ENCODE peak calls at places on chromosomes 6 and 20, in ten cellular contexts. One of them, this sample, is unnamed.

GRCh38 chr6:100267721-100268123 is 197.0 kb downstream of the SIM1 start:
- DNase-seq in breast epithelium: no peak
- DNase-seq in esophagus squamous epithelium: no peak
- DNase-seq in IMR-90: peak; percentile 28
- DNase-seq in SK-N-SH: no peak
- DNase-seq in CD8-positive, alpha-beta T cell: no peak
- DNase-seq in HepG2: no peak
- DNase-seq in sigmoid colon: no peak
- DNase-seq in astrocyte: peak; percentile 92
- DNase-seq in MM.1S: no peak
- DNase-seq in this sample: no peak

GRCh38 chr6:127136786-127137185 is 18.3 kb downstream of the RSPO3 start:
- DNase-seq in astrocyte: no peak
- DNase-seq in MM.1S: no peak
- DNase-seq in IMR-90: no peak
- DNase-seq in esophagus squamous epithelium: no peak
- DNase-seq in HepG2: no peak
- DNase-seq in sigmoid colon: no peak
- DNase-seq in CD8-positive, alpha-beta T cell: no peak
- DNase-seq in SK-N-SH: no peak
- DNase-seq in breast epithelium: no peak
- DNase-seq in this sample: no peak

GRCh38 chr6:101114703-101115102 is 233.6 kb upstream of the ASCC3 start:
- DNase-seq in IMR-90: peak; percentile 20
- DNase-seq in breast epithelium: no peak
- DNase-seq in CD8-positive, alpha-beta T cell: no peak
- DNase-seq in astrocyte: peak; percentile 17
- DNase-seq in SK-N-SH: peak; percentile 48
- DNase-seq in HepG2: peak; percentile 10
- DNase-seq in sigmoid colon: no peak
- DNase-seq in MM.1S: peak; percentile 45
- DNase-seq in esophagus squamous epithelium: no peak
- DNase-seq in this sample: no peak

GRCh38 chr6:90266845-90267621 is 29.6 kb downstream of the BACH2 start:
- DNase-seq in SK-N-SH: no peak
- DNase-seq in astrocyte: no peak
- DNase-seq in esophagus squamous epithelium: no peak
- DNase-seq in IMR-90: no peak
- DNase-seq in HepG2: no peak
- DNase-seq in CD8-positive, alpha-beta T cell: peak; percentile 42
- DNase-seq in MM.1S: peak; percentile 44
- DNase-seq in breast epithelium: no peak
- DNase-seq in sigmoid colon: no peak
- DNase-seq in this sample: no peak

GRCh38 chr20:18537651-18538050 is 29.6 kb upstream of the SMIM26 start:
- DNase-seq in HepG2: no peak
- DNase-seq in CD8-positive, alpha-beta T cell: no peak
- DNase-seq in esophagus squamous epithelium: no peak
- DNase-seq in MM.1S: no peak
- DNase-seq in astrocyte: no peak
- DNase-seq in sigmoid colon: no peak
- DNase-seq in breast epithelium: no peak
- DNase-seq in IMR-90: peak; percentile 51
- DNase-seq in SK-N-SH: no peak
- DNase-seq in this sample: no peak

GRCh38 chr20:1888796-1889463 is 6.3 kb upstream of the SIRPA start:
- DNase-seq in CD8-positive, alpha-beta T cell: no peak
- DNase-seq in SK-N-SH: no peak
- DNase-seq in sigmoid colon: peak; percentile 71
- DNase-seq in astrocyte: no peak
- DNase-seq in IMR-90: peak; percentile 41
- DNase-seq in breast epithelium: peak; percentile 47
- DNase-seq in esophagus squamous epithelium: no peak
- DNase-seq in HepG2: peak; percentile 60
- DNase-seq in MM.1S: no peak
- DNase-seq in this sample: no peak

GRCh38 chr6:32752580-32752979 is 10.8 kb downstream of the HLA-DQB2 start:
- DNase-seq in astrocyte: no peak
- DNase-seq in HepG2: no peak
- DNase-seq in IMR-90: no peak
- DNase-seq in CD8-positive, alpha-beta T cell: no peak
- DNase-seq in sigmoid colon: no peak
- DNase-seq in breast epithelium: no peak
- DNase-seq in SK-N-SH: no peak
- DNase-seq in esophagus squamous epithelium: no peak
- DNase-seq in MM.1S: no peak
- DNase-seq in this sample: no peak

GRCh38 chr6:33288141-33288941 is 698 bp downstream of the WDR46 start:
- DNase-seq in SK-N-SH: peak; percentile 36
- DNase-seq in breast epithelium: no peak
- DNase-seq in sigmoid colon: no peak
- DNase-seq in esophagus squamous epithelium: no peak
- DNase-seq in astrocyte: no peak
- DNase-seq in CD8-positive, alpha-beta T cell: no peak
- DNase-seq in IMR-90: no peak
- DNase-seq in HepG2: no peak
- DNase-seq in MM.1S: no peak
- DNase-seq in this sample: no peak

GRCh38 chr6:51283723-51284122 is 465.1 kb downstream of the TFAP2B start:
- DNase-seq in HepG2: no peak
- DNase-seq in esophagus squamous epithelium: no peak
- DNase-seq in breast epithelium: no peak
- DNase-seq in CD8-positive, alpha-beta T cell: no peak
- DNase-seq in sigmoid colon: no peak
- DNase-seq in astrocyte: no peak
- DNase-seq in MM.1S: no peak
- DNase-seq in IMR-90: no peak
- DNase-seq in SK-N-SH: no peak
- DNase-seq in this sample: no peak

GRCh38 chr6:23420659-23421350 is 705.2 kb upstream of the NRSN1 start:
- DNase-seq in HepG2: no peak
- DNase-seq in CD8-positive, alpha-beta T cell: no peak
- DNase-seq in sigmoid colon: no peak
- DNase-seq in astrocyte: no peak
- DNase-seq in breast epithelium: no peak
- DNase-seq in esophagus squamous epithelium: no peak
- DNase-seq in SK-N-SH: no peak
- DNase-seq in MM.1S: no peak
- DNase-seq in IMR-90: no peak
- DNase-seq in this sample: no peak

GRCh38 chr6:12709116-12709515 is 7.5 kb upstream of the PHACTR1 start:
- DNase-seq in HepG2: no peak
- DNase-seq in MM.1S: no peak
- DNase-seq in SK-N-SH: no peak
- DNase-seq in CD8-positive, alpha-beta T cell: no peak
- DNase-seq in IMR-90: no peak
- DNase-seq in astrocyte: peak; percentile 75
- DNase-seq in sigmoid colon: no peak
- DNase-seq in esophagus squamous epithelium: no peak
- DNase-seq in breast epithelium: no peak
- DNase-seq in this sample: no peak

GRCh38 chr20:50122763-50123162 is 9.8 kb upstream of the UBE2V1 start:
- DNase-seq in sigmoid colon: no peak
- DNase-seq in SK-N-SH: no peak
- DNase-seq in astrocyte: no peak
- DNase-seq in HepG2: no peak
- DNase-seq in MM.1S: no peak
- DNase-seq in CD8-positive, alpha-beta T cell: no peak
- DNase-seq in IMR-90: no peak
- DNase-seq in esophagus squamous epithelium: no peak
- DNase-seq in breast epithelium: no peak
- DNase-seq in this sample: no peak

GRCh38 chr6:73413102-73413501 is 18.5 kb downstream of the DDX43 start:
- DNase-seq in CD8-positive, alpha-beta T cell: no peak
- DNase-seq in MM.1S: no peak
- DNase-seq in astrocyte: no peak
- DNase-seq in IMR-90: no peak
- DNase-seq in SK-N-SH: no peak
- DNase-seq in breast epithelium: no peak
- DNase-seq in sigmoid colon: no peak
- DNase-seq in esophagus squamous epithelium: no peak
- DNase-seq in HepG2: no peak
- DNase-seq in this sample: no peak
- TF ChIP-seq CTCF in CD8-positive, alpha-beta T cell: no peak
- TF ChIP-seq CTCF in MM.1S: no peak
- TF ChIP-seq CTCF in astrocyte: no peak
- TF ChIP-seq CTCF in IMR-90: no peak
- TF ChIP-seq CTCF in SK-N-SH: no peak
- TF ChIP-seq CTCF in breast epithelium: no peak
- TF ChIP-seq CTCF in sigmoid colon: no peak
- TF ChIP-seq CTCF in esophagus squamous epithelium: no peak
- TF ChIP-seq CTCF in HepG2: no peak
- TF ChIP-seq CTCF in this sample: no peak

GRCh38 chr6:28589952-28590340 is 64.3 kb downstream of the GPX5 start:
- DNase-seq in sigmoid colon: no peak
- DNase-seq in esophagus squamous epithelium: no peak
- DNase-seq in CD8-positive, alpha-beta T cell: no peak
- DNase-seq in SK-N-SH: no peak
- DNase-seq in IMR-90: no peak
- DNase-seq in breast epithelium: no peak
- DNase-seq in MM.1S: no peak
- DNase-seq in astrocyte: no peak
- DNase-seq in HepG2: no peak
- DNase-seq in this sample: no peak
- H3K4me3 ChIP-seq in sigmoid colon: no peak overlapping the region
- H3K4me3 ChIP-seq in esophagus squamous epithelium: no peak overlapping the region
- H3K4me3 ChIP-seq in CD8-positive, alpha-beta T cell: no peak overlapping the region
- H3K4me3 ChIP-seq in SK-N-SH: peak overlapping the region; percentile 33
- H3K4me3 ChIP-seq in IMR-90: peak overlapping the region; percentile 35
- H3K4me3 ChIP-seq in breast epithelium: no peak overlapping the region
- H3K4me3 ChIP-seq in MM.1S: no peak overlapping the region
- H3K4me3 ChIP-seq in astrocyte: peak overlapping the region; percentile 45
- H3K4me3 ChIP-seq in HepG2: peak overlapping the region; percentile 82
- H3K4me3 ChIP-seq in this sample: no peak overlapping the region

DNA sequence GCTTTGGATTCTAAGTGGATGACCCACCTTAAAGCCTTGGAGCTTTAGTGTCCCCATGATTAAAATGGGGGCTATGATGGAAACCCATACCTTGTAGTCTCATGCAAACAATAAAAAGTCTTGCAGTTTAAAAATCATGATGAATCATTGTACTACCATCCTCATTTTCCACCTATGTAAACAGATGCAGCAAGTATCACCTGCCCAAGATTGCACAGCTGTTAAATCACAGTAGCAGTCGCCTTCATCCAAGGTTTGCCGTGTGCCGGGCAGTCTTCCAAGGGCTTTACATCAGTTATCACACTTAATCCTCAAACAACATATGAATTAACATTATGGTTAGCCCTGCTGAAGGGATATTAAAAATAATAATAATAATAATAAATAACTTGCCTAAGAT is 210.3 kb downstream of the FOXA2 start:
- DNase-seq in astrocyte: no peak
- DNase-seq in CD8-positive, alpha-beta T cell: no peak
- DNase-seq in SK-N-SH: no peak
- DNase-seq in IMR-90: no peak
- DNase-seq in HepG2: no peak
- DNase-seq in breast epithelium: no peak
- DNase-seq in esophagus squamous epithelium: no peak
- DNase-seq in MM.1S: no peak
- DNase-seq in sigmoid colon: no peak
- DNase-seq in this sample: no peak
- H3K4me1 ChIP-seq in astrocyte: peaks cover 5% of the 10 kb centered on the region
- H3K4me1 ChIP-seq in CD8-positive, alpha-beta T cell: peaks cover 8% of the 10 kb centered on the region
- H3K4me1 ChIP-seq in SK-N-SH: peaks cover 7% of the 10 kb centered on the region
- H3K4me1 ChIP-seq in IMR-90: no peaks in the 10 kb centered on the region
- H3K4me1 ChIP-seq in HepG2: no peaks in the 10 kb centered on the region
- H3K4me1 ChIP-seq in breast epithelium: no peaks in the 10 kb centered on the region
- H3K4me1 ChIP-seq in esophagus squamous epithelium: no peaks in the 10 kb centered on the region
- H3K4me1 ChIP-seq in MM.1S: peaks cover 6% of the 10 kb centered on the region
- H3K4me1 ChIP-seq in sigmoid colon: no peaks in the 10 kb centered on the region
- H3K4me1 ChIP-seq in this sample: no peaks in the 10 kb centered on the region

DNA sequence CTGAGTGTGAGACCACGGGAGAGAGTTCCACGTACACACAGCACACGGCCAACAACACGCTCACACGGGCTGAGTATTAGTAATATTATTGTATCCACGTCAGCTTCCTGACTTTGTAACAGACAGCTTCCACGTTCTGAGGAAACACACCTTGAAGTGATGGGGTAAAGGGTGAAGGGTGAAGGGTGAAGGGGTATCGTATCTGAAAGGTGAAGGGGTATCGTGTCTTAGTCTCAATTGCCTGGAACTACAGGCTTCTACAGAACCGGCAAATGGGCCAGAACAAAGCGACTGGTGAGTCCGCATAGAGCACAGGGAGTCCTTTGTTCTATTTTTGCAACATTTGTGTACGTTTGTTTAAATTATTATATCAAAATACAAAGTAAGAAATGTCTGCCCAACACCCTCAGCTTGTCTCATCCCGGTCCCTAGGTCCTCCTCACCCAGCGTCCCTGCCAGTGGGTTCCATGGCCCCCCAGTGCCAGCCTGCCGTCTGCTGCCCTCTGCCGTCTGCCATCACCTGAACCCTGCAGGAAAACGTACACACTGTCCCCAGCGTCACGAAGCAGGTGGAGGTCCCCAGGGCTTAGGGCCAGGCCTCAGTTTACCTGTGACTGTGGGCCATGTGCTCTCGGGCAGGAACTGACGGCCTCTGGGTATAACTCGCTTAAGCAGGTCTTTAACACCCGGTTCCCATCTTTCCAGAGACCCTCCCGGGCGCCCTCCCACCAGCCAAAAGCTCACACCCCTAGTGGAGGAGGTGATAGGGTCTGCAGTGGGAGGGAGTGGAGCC is 4.4 kb upstream of the HELZ2 start:
- DNase-seq in esophagus squamous epithelium: no peak
- DNase-seq in sigmoid colon: no peak
- DNase-seq in IMR-90: no peak
- DNase-seq in breast epithelium: no peak
- DNase-seq in astrocyte: no peak
- DNase-seq in CD8-positive, alpha-beta T cell: no peak
- DNase-seq in MM.1S: no peak
- DNase-seq in HepG2: no peak
- DNase-seq in SK-N-SH: no peak
- DNase-seq in this sample: no peak
- TF ChIP-seq CTCF in esophagus squamous epithelium: no peak
- TF ChIP-seq CTCF in sigmoid colon: no peak
- TF ChIP-seq CTCF in IMR-90: no peak
- TF ChIP-seq CTCF in breast epithelium: no peak
- TF ChIP-seq CTCF in astrocyte: no peak
- TF ChIP-seq CTCF in CD8-positive, alpha-beta T cell: no peak
- TF ChIP-seq CTCF in MM.1S: peak; percentile 47
- TF ChIP-seq CTCF in HepG2: peak; percentile 84
- TF ChIP-seq CTCF in SK-N-SH: no peak
- TF ChIP-seq CTCF in this sample: no peak

DNA sequence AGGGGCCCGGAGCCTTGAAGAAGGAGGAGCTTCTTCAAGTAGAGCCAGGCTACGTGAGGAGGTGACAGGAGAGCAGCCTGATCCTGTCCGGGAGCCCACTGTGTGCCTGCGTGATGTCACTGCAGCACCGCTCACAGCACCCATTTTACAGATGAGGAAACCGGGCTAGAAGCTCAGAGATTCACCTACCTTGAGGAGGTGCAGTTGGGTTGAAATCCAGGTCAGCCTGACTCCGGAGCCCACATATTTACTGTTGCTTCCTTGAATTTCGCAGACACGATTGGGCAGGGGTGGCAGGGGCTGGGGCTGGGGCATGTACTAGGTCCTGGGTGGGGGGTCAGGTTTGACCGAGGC is 12.5 kb downstream of the VSTM2L start:
- DNase-seq in astrocyte: no peak
- DNase-seq in IMR-90: no peak
- DNase-seq in CD8-positive, alpha-beta T cell: no peak
- DNase-seq in SK-N-SH: no peak
- DNase-seq in MM.1S: no peak
- DNase-seq in sigmoid colon: no peak
- DNase-seq in breast epithelium: no peak
- DNase-seq in esophagus squamous epithelium: no peak
- DNase-seq in HepG2: no peak
- DNase-seq in this sample: no peak
- H3K4me3 ChIP-seq in astrocyte: no peak overlapping the region
- H3K4me3 ChIP-seq in IMR-90: no peak overlapping the region
- H3K4me3 ChIP-seq in CD8-positive, alpha-beta T cell: no peak overlapping the region
- H3K4me3 ChIP-seq in SK-N-SH: no peak overlapping the region
- H3K4me3 ChIP-seq in MM.1S: no peak overlapping the region
- H3K4me3 ChIP-seq in sigmoid colon: peak overlapping the region; percentile 36
- H3K4me3 ChIP-seq in breast epithelium: no peak overlapping the region
- H3K4me3 ChIP-seq in esophagus squamous epithelium: no peak overlapping the region
- H3K4me3 ChIP-seq in HepG2: peak overlapping the region; percentile 72
- H3K4me3 ChIP-seq in this sample: no peak overlapping the region